ENCODE peak calls at places on chromosomes 6 and 20, in five cellular contexts. Q is HTR-8/SVneo; G is stomach; B is T follicular helper cell; H is stimulated activated CD4-positive, alpha-beta T cell treated with anti-CD3 and anti-CD28 coated beads, TNF-alpha, amount 100 ng/mL, for 4 hours. T is an unnamed sample.

GRCh38 chr6:169864148-169865030 is 113.0 kb downstream of the ERMARD start:
- DNase-seq in Q (no peak), G (peak), B (no peak), H (no peak), T (no peak)

GRCh38 chr6:5282191-5282623 is 20.9 kb downstream of the FARS2 start:
- DNase-seq in G (no peak), H (no peak), Q (no peak), B (no peak), T (no peak)

GRCh38 chr6:53066059-53066406 is 829 bp downstream of the FBXO9 start:
- DNase-seq in B (no peak), G (peak), H (peak), Q (peak), T (no peak)

GRCh38 chr6:40899684-40900155 is 139.3 kb downstream of the UNC5CL start:
- DNase-seq in G (peak), H (no peak), Q (no peak), B (no peak), T (no peak)

GRCh38 chr20:34922654-34923381 is 32.8 kb downstream of the GSS start:
- DNase-seq in Q (peak), B (no peak), G (peak), H (no peak), T (no peak)

GRCh38 chr6:88725111-88725711 is 238.2 kb downstream of the RNGTT start:
- DNase-seq in B (no peak), G (no peak), Q (no peak), H (no peak), T (no peak)

GRCh38 chr6:17986656-17987575 is 519 bp downstream of the KIF13A start:
- DNase-seq in Q (peak), H (no peak), B (no peak), G (peak), T (no peak)

GRCh38 chr6:53492860-53493634 is 51.9 kb downstream of the GCLC start:
- DNase-seq in G (no peak), B (no peak), H (no peak), Q (peak), T (no peak)

GRCh38 chr6:138600726-138601125 is 101.4 kb upstream of the NHSL1 start:
- DNase-seq in H (no peak), G (no peak), B (no peak), Q (no peak), T (no peak)

GRCh38 chr20:17895641-17896246 is 72.8 kb downstream of the SNX5 start:
- DNase-seq in G (no peak), Q (no peak), H (peak), B (no peak), T (no peak)

GRCh38 chr6:107248147-107248546 is 132.8 kb upstream of the BEND3 start:
- DNase-seq in B (no peak), Q (no peak), H (no peak), G (no peak), T (no peak)

GRCh38 chr6:162952343-162952871 is 224.6 kb downstream of the PACRG start:
- DNase-seq in G (no peak), Q (no peak), B (no peak), H (no peak), T (no peak)

GRCh38 chr20:62824476-62825287 is 7.8 kb downstream of the COL9A3 start:
- DNase-seq in G (peak), Q (peak), H (peak), B (peak), T (no peak)

GRCh38 chr6:39426057-39426592 is 103.6 kb upstream of the KCNK16 start:
- DNase-seq in H (no peak), G (no peak), B (no peak), Q (peak), T (no peak)

GRCh38 chr6:99434702-99435530 is 9.8 kb upstream of the PNISR start:
- DNase-seq in H (no peak), Q (no peak), G (no peak), B (no peak), T (no peak)

GRCh38 chr6:42532038-42532669 is 31.7 kb upstream of the UBR2 start:
- DNase-seq in B (no peak), G (no peak), H (no peak), Q (peak), T (no peak)

GRCh38 chr6:12761376-12762115 is 45.0 kb downstream of the PHACTR1 start:
- DNase-seq in G (no peak), H (no peak), Q (no peak), B (no peak), T (no peak)

GRCh38 chr6:75349262-75349984 is 64.8 kb upstream of the TMEM30A start:
- DNase-seq in G (no peak), H (no peak), Q (peak), B (no peak), T (no peak)

GRCh38 chr20:63420359-63421093 is 51.9 kb downstream of the KCNQ2 start:
- DNase-seq in G (no peak), B (no peak), H (no peak), Q (no peak), T (no peak)

GRCh38 chr6:67640462-67640861 is 994.6 kb upstream of the ADGRB3 start:
- DNase-seq in G (no peak), B (no peak), H (no peak), Q (no peak), T (no peak)

GRCh38 chr20:20664795-20665194 is 47.6 kb downstream of the RALGAPA2 start:
- DNase-seq in Q (peak), B (no peak), H (no peak), G (no peak), T (no peak)